ENCODE peak calls at places on chromosomes 7 and 10, in nine cellular contexts. S is GM12865, I is tibial nerve, Q is neural progenitor cell, T is HFF-Myc, L is fibroblast of lung, X is sigmoid colon, N is prostate gland, V is fibroblast of pulmonary artery. P is an unnamed sample.

GRCh38 chr7:132410385-132410784 is 165.9 kb downstream of the PLXNA4 start:
- DNase-seq in S (no peak), I (no peak), Q (no peak), T (no peak), L (peak), X (no peak), N (no peak), V (peak), P (no peak)

GRCh38 chr7:114819629-114820362 is 102.1 kb upstream of the MDFIC start:
- DNase-seq in S (no peak), I (no peak), Q (no peak), T (peak), L (peak), X (peak), N (no peak), V (peak), P (peak)

GRCh38 chr7:33186187-33186586 is 56.8 kb downstream of the BBS9 start:
- DNase-seq in S (no peak), I (no peak), Q (peak), T (no peak), L (peak), X (no peak), N (no peak), V (peak), P (peak)

GRCh38 chr7:55483061-55483460 is 89.2 kb downstream of the VOPP1 start:
- DNase-seq in S (no peak), I (no peak), Q (no peak), T (no peak), L (no peak), X (no peak), N (no peak), V (no peak), P (no peak)

GRCh38 chr10:4867109-4867519 is 41.1 kb downstream of the AKR1E2 start:
- DNase-seq in S (no peak), I (no peak), Q (no peak), T (no peak), L (no peak), X (no peak), N (no peak), V (no peak), P (no peak)

GRCh38 chr7:35487402-35487801 is 207.5 kb downstream of the HERPUD2 start:
- DNase-seq in S (no peak), I (no peak), Q (no peak), T (no peak), L (no peak), X (no peak), N (no peak), V (no peak), P (no peak)

GRCh38 chr7:47217086-47217485 is 364.8 kb downstream of the TNS3 start:
- DNase-seq in S (no peak), I (no peak), Q (no peak), T (no peak), L (no peak), X (no peak), N (no peak), V (no peak), P (no peak)

GRCh38 chr10:74825033-74825370 is 1.4 kb upstream of the KAT6B start:
- DNase-seq in S (peak), I (no peak), Q (peak), T (no peak), L (no peak), X (peak), N (peak), V (no peak), P (no peak)

GRCh38 chr7:77360969-77361368 is 55.2 kb downstream of the GSAP start:
- DNase-seq in S (no peak), I (no peak), Q (no peak), T (no peak), L (no peak), X (no peak), N (no peak), V (no peak), P (no peak)

GRCh38 chr10:86522385-86522855 is 828 bp upstream of the WAPL start:
- DNase-seq in S (no peak), I (no peak), Q (no peak), T (no peak), L (no peak), X (no peak), N (no peak), V (no peak), P (no peak)

GRCh38 chr10:119090026-119090808 is 9.6 kb upstream of the EIF3A start:
- DNase-seq in S (peak), I (no peak), Q (no peak), T (no peak), L (no peak), X (peak), N (no peak), V (no peak), P (no peak)

GRCh38 chr7:106022193-106022821 is 59.2 kb downstream of the CDHR3 start:
- DNase-seq in S (peak), I (no peak), Q (no peak), T (no peak), L (no peak), X (no peak), N (no peak), V (no peak), P (no peak)

GRCh38 chr10:4549254-4549653 is 276.8 kb upstream of the AKR1E2 start:
- DNase-seq in S (no peak), I (no peak), Q (no peak), T (no peak), L (no peak), X (no peak), N (no peak), V (no peak), P (no peak)

GRCh38 chr7:21338728-21339164 is 89.1 kb upstream of the SP4 start:
- DNase-seq in S (peak), I (no peak), Q (no peak), T (no peak), L (no peak), X (no peak), N (no peak), V (no peak), P (no peak)

GRCh38 chr7:142566291-142566690 is 183.0 kb upstream of the PRSS1 start:
- DNase-seq in S (no peak), I (no peak), Q (no peak), T (no peak), L (no peak), X (no peak), N (no peak), V (no peak), P (no peak)
- TF ChIP-seq CTCF in S (no peak), I (no peak), Q (no peak), T (no peak), L (no peak), X (no peak), N (no peak), V (no peak), P (no peak)

GRCh38 chr7:102836206-102836938 is 76.4 kb upstream of the LRRC17 start:
- DNase-seq in S (no peak), I (no peak), Q (no peak), T (peak), L (peak), X (no peak), N (no peak), V (peak), P (peak)
- H3K4me3 ChIP-seq in S (no peak), I (no peak), Q (no peak), T (no peak), L (no peak), X (no peak), N (no peak), V (no peak), P (no peak)

GRCh38 chr10:63987212-63987611 is 466.0 kb downstream of the REEP3 start:
- DNase-seq in S (no peak), I (no peak), Q (no peak), T (no peak), L (no peak), X (no peak), N (no peak), V (no peak), P (no peak)
- TF ChIP-seq CTCF in S (no peak), I (no peak), Q (peak), T (peak), L (no peak), X (no peak), N (no peak), V (no peak), P (no peak)

GRCh38 chr7:29565982-29566746 is 2.5 kb downstream of the PRR15 start:
- DNase-seq in S (no peak), I (no peak), Q (no peak), T (no peak), L (no peak), X (no peak), N (no peak), V (peak), P (no peak)
- H3K4me3 ChIP-seq in S (no peak), I (peak), Q (no peak), T (peak), L (peak), X (peak), N (peak), V (peak), P (peak)

GRCh38 chr10:61142987-61143386 is 199.0 kb upstream of the RHOBTB1 start:
- DNase-seq in S (no peak), I (no peak), Q (no peak), T (no peak), L (no peak), X (no peak), N (no peak), V (no peak), P (no peak)

GRCh38 chr10:61136151-61136550 is 192.2 kb upstream of the RHOBTB1 start:
- DNase-seq in S (no peak), I (no peak), Q (no peak), T (no peak), L (no peak), X (no peak), N (no peak), V (peak), P (no peak)

GRCh38 chr10:61139230-61139928 is 195.4 kb upstream of the RHOBTB1 start:
- DNase-seq in S (no peak), I (no peak), Q (no peak), T (no peak), L (no peak), X (no peak), N (no peak), V (no peak), P (no peak)

GRCh38 chr10:61138728-61139127 is 194.7 kb upstream of the RHOBTB1 start:
- DNase-seq in S (no peak), I (no peak), Q (no peak), T (no peak), L (no peak), X (no peak), N (no peak), V (no peak), P (no peak)

DNA sequence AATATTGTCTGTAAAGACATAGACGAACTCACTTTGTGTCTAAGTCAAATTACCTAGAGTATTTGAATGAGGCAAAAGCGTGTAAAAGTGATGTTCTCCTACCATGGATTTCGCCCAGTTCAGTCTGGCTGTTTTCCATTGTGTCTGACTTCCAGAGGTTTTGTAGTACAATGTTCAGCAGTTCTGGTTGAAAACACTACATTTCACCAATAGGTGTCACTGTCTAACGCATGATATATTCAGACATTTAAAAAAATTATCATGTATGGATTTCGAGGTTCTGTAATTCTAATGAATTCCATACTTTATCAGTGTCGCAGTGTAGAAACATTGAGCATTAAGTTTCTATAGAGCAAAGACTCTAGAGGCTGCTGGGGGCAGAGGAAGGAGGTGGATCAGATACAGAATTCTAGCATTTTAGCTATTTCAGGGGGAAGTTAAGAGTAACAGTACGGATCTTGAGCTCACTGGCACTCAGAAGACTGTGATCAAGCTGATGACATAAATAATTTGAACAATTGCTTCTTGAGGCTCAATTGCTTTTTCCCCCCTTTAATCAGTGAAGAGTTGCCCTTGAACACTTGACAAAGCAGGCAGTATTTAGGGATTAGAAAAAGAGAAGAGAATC is 196.9 kb upstream of the RHOBTB1 start:
- DNase-seq in S (peak), I (no peak), Q (peak), T (peak), L (peak), X (peak), N (peak), V (peak), P (no peak)
- TF ChIP-seq CTCF in S (peak), I (peak), Q (peak), T (peak), L (peak), X (peak), N (peak), V (peak), P (peak)

DNA sequence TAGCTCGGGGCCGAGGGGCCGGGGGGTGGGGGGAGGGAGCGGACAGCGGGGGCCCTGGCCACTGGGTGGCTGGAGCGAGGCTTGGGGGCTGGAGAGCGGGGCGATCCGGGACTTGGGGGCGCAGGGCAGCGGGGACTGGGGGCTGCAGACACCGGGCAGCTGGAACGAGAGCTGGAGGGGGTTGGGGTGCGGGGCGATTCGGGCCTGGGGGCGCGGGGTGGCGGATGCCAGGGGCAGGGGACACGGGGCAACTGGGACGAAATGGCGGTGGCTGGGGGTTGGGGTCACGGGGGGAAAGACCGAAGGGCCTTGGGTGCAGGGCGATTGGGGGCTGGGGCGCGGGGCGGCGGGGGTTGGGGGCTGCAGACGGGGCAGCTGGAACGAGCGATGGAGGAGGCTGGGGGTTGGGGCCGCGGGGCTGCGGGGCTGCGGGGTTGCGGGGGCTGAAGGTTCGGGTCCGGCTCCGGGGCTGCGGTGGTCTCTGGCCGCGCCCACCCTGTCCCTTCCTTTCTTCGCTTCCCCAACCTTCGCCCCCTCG is 590 bp downstream of the COL26A1 start:
- DNase-seq in S (no peak), I (no peak), Q (no peak), T (no peak), L (no peak), X (no peak), N (no peak), V (no peak), P (no peak)
- H3K4me3 ChIP-seq in S (no peak), I (peak), Q (peak), T (peak), L (peak), X (peak), N (peak), V (no peak), P (no peak)

DNA sequence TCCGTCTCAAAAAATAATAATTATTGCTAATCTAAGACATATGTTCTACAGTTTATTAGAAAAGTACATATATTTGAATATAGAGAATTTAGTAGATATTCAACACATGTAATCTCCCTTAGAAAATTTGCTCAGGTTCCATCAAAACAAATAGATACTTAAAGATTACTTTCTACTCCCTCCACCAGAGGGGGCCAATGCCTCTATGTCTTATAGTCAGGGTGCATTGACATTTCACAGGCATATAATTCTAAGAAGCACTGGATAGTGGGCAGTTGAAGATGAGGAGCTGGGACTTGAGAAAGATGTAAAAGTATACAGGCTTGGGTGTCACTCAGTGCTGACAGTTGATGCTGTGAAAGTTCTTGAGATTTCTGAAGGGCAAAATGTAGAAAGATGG is 301.6 kb upstream of the HPS1 start:
- DNase-seq in S (peak), I (no peak), Q (peak), T (peak), L (peak), X (no peak), N (peak), V (peak), P (no peak)
- TF ChIP-seq CTCF in S (peak), I (no peak), Q (peak), T (peak), L (peak), X (no peak), N (peak), V (peak), P (peak)

GRCh38 chr10:11204355-11204879 is 186.7 kb downstream of the CELF2 start:
- DNase-seq in S (no peak), I (no peak), Q (peak), T (no peak), L (no peak), X (no peak), N (no peak), V (no peak), P (no peak)
- H3K4me3 ChIP-seq in S (no peak), I (no peak), Q (no peak), T (no peak), L (no peak), X (no peak), N (peak), V (no peak), P (no peak)

GRCh38 chr7:43296306-43296705 is 183.9 kb downstream of the HECW1 start:
- DNase-seq in S (no peak), I (no peak), Q (no peak), T (no peak), L (peak), X (peak), N (no peak), V (no peak), P (no peak)
- TF ChIP-seq CTCF in S (no peak), I (no peak), Q (peak), T (peak), L (peak), X (no peak), N (no peak), V (no peak), P (no peak)